ENCODE peak calls at places on chromosomes 3 and 15, in eight cellular contexts. One of them, this sample, is unnamed.

GRCh38 chr15:40782609-40783227 is 12.9 kb downstream of the C15orf62 start:
- DNase-seq in myocyte: no peak
- DNase-seq in dorsolateral prefrontal cortex: peak
- DNase-seq in DMS153: peak
- DNase-seq in fibroblast of lung: peak
- DNase-seq in AG04450: no peak
- DNase-seq in body of pancreas: peak
- DNase-seq in NCI-H1092: peak
- DNase-seq in this sample: no peak

GRCh38 chr3:16739416-16740091 is 134.3 kb upstream of the DAZL start:
- DNase-seq in myocyte: no peak
- DNase-seq in dorsolateral prefrontal cortex: no peak
- DNase-seq in DMS153: no peak
- DNase-seq in fibroblast of lung: peak
- DNase-seq in AG04450: no peak
- DNase-seq in body of pancreas: no peak
- DNase-seq in NCI-H1092: no peak
- DNase-seq in this sample: peak

GRCh38 chr3:175186511-175186910 is 327.4 kb downstream of the NAALADL2 start:
- DNase-seq in myocyte: no peak
- DNase-seq in dorsolateral prefrontal cortex: no peak
- DNase-seq in DMS153: no peak
- DNase-seq in fibroblast of lung: peak
- DNase-seq in AG04450: no peak
- DNase-seq in body of pancreas: no peak
- DNase-seq in NCI-H1092: no peak
- DNase-seq in this sample: no peak

GRCh38 chr3:14536055-14536815 is 3.9 kb downstream of the GRIP2 start:
- DNase-seq in myocyte: no peak
- DNase-seq in dorsolateral prefrontal cortex: no peak
- DNase-seq in DMS153: no peak
- DNase-seq in fibroblast of lung: no peak
- DNase-seq in AG04450: no peak
- DNase-seq in body of pancreas: no peak
- DNase-seq in NCI-H1092: no peak
- DNase-seq in this sample: no peak

GRCh38 chr3:184769771-184770170 is 42.2 kb upstream of the VPS8 start:
- DNase-seq in myocyte: no peak
- DNase-seq in dorsolateral prefrontal cortex: no peak
- DNase-seq in DMS153: no peak
- DNase-seq in fibroblast of lung: no peak
- DNase-seq in AG04450: no peak
- DNase-seq in body of pancreas: peak
- DNase-seq in NCI-H1092: no peak
- DNase-seq in this sample: no peak

GRCh38 chr3:170056710-170057454 is 19.1 kb downstream of the GPR160 start:
- DNase-seq in myocyte: no peak
- DNase-seq in dorsolateral prefrontal cortex: no peak
- DNase-seq in DMS153: no peak
- DNase-seq in fibroblast of lung: no peak
- DNase-seq in AG04450: no peak
- DNase-seq in body of pancreas: no peak
- DNase-seq in NCI-H1092: no peak
- DNase-seq in this sample: no peak

GRCh38 chr15:33022629-33023028 is 171.9 kb downstream of the FMN1 start:
- DNase-seq in myocyte: peak
- DNase-seq in dorsolateral prefrontal cortex: no peak
- DNase-seq in DMS153: peak
- DNase-seq in fibroblast of lung: peak
- DNase-seq in AG04450: no peak
- DNase-seq in body of pancreas: no peak
- DNase-seq in NCI-H1092: no peak
- DNase-seq in this sample: no peak

GRCh38 chr3:112056451-112056929 is 22.0 kb downstream of the TMPRSS7 start:
- DNase-seq in myocyte: no peak
- DNase-seq in dorsolateral prefrontal cortex: no peak
- DNase-seq in DMS153: no peak
- DNase-seq in fibroblast of lung: peak
- DNase-seq in AG04450: peak
- DNase-seq in body of pancreas: no peak
- DNase-seq in NCI-H1092: no peak
- DNase-seq in this sample: peak

GRCh38 chr3:55285156-55285555 is 201.9 kb downstream of the WNT5A start:
- DNase-seq in myocyte: no peak
- DNase-seq in dorsolateral prefrontal cortex: no peak
- DNase-seq in DMS153: no peak
- DNase-seq in fibroblast of lung: no peak
- DNase-seq in AG04450: no peak
- DNase-seq in body of pancreas: no peak
- DNase-seq in NCI-H1092: no peak
- DNase-seq in this sample: no peak

GRCh38 chr3:61420136-61420759 is 141.1 kb upstream of the PTPRG start:
- DNase-seq in myocyte: no peak
- DNase-seq in dorsolateral prefrontal cortex: no peak
- DNase-seq in DMS153: no peak
- DNase-seq in fibroblast of lung: no peak
- DNase-seq in AG04450: no peak
- DNase-seq in body of pancreas: no peak
- DNase-seq in NCI-H1092: no peak
- DNase-seq in this sample: no peak

GRCh38 chr3:139759470-139759869 is 81.7 kb upstream of the NMNAT3 start:
- DNase-seq in myocyte: no peak
- DNase-seq in dorsolateral prefrontal cortex: no peak
- DNase-seq in DMS153: no peak
- DNase-seq in fibroblast of lung: peak
- DNase-seq in AG04450: no peak
- DNase-seq in body of pancreas: no peak
- DNase-seq in NCI-H1092: no peak
- DNase-seq in this sample: no peak

GRCh38 chr15:70299931-70300858 is 202.5 kb upstream of the TLE3 start:
- DNase-seq in myocyte: no peak
- DNase-seq in dorsolateral prefrontal cortex: no peak
- DNase-seq in DMS153: peak
- DNase-seq in fibroblast of lung: no peak
- DNase-seq in AG04450: no peak
- DNase-seq in body of pancreas: no peak
- DNase-seq in NCI-H1092: no peak
- DNase-seq in this sample: no peak

GRCh38 chr3:100871307-100871706 is 121.9 kb downstream of the ABI3BP start:
- DNase-seq in myocyte: peak
- DNase-seq in dorsolateral prefrontal cortex: no peak
- DNase-seq in DMS153: no peak
- DNase-seq in fibroblast of lung: no peak
- DNase-seq in AG04450: no peak
- DNase-seq in body of pancreas: no peak
- DNase-seq in NCI-H1092: no peak
- DNase-seq in this sample: no peak

GRCh38 chr15:31352283-31352880 is 25.7 kb downstream of the KLF13 start:
- DNase-seq in myocyte: peak
- DNase-seq in dorsolateral prefrontal cortex: no peak
- DNase-seq in DMS153: no peak
- DNase-seq in fibroblast of lung: peak
- DNase-seq in AG04450: no peak
- DNase-seq in body of pancreas: peak
- DNase-seq in NCI-H1092: peak
- DNase-seq in this sample: no peak

GRCh38 chr15:37764733-37765191 is 169.7 kb upstream of the TMCO5A start:
- DNase-seq in myocyte: peak
- DNase-seq in dorsolateral prefrontal cortex: no peak
- DNase-seq in DMS153: no peak
- DNase-seq in fibroblast of lung: peak
- DNase-seq in AG04450: peak
- DNase-seq in body of pancreas: peak
- DNase-seq in NCI-H1092: peak
- DNase-seq in this sample: peak

GRCh38 chr3:69658514-69658913 is 80.8 kb upstream of the MITF start:
- DNase-seq in myocyte: no peak
- DNase-seq in dorsolateral prefrontal cortex: no peak
- DNase-seq in DMS153: no peak
- DNase-seq in fibroblast of lung: no peak
- DNase-seq in AG04450: no peak
- DNase-seq in body of pancreas: no peak
- DNase-seq in NCI-H1092: no peak
- DNase-seq in this sample: no peak

GRCh38 chr3:177553586-177553985 is 356.3 kb upstream of the TBL1XR1 start:
- DNase-seq in myocyte: no peak
- DNase-seq in dorsolateral prefrontal cortex: peak
- DNase-seq in DMS153: no peak
- DNase-seq in fibroblast of lung: no peak
- DNase-seq in AG04450: no peak
- DNase-seq in body of pancreas: no peak
- DNase-seq in NCI-H1092: peak
- DNase-seq in this sample: no peak

GRCh38 chr3:150699068-150699635 is 4.6 kb downstream of the ERICH6 start:
- DNase-seq in myocyte: peak
- DNase-seq in dorsolateral prefrontal cortex: no peak
- DNase-seq in DMS153: no peak
- DNase-seq in fibroblast of lung: peak
- DNase-seq in AG04450: no peak
- DNase-seq in body of pancreas: no peak
- DNase-seq in NCI-H1092: no peak
- DNase-seq in this sample: no peak

GRCh38 chr3:112134335-112135124 is 1.5 kb upstream of the GCSAM start:
- DNase-seq in myocyte: no peak
- DNase-seq in dorsolateral prefrontal cortex: no peak
- DNase-seq in DMS153: no peak
- DNase-seq in fibroblast of lung: peak
- DNase-seq in AG04450: no peak
- DNase-seq in body of pancreas: no peak
- DNase-seq in NCI-H1092: no peak
- DNase-seq in this sample: no peak

GRCh38 chr15:67843571-67844387 is 3.9 kb upstream of the RNU6-1 start:
- DNase-seq in myocyte: no peak
- DNase-seq in dorsolateral prefrontal cortex: no peak
- DNase-seq in DMS153: no peak
- DNase-seq in fibroblast of lung: peak
- DNase-seq in AG04450: no peak
- DNase-seq in body of pancreas: no peak
- DNase-seq in NCI-H1092: no peak
- DNase-seq in this sample: no peak

GRCh38 chr3:11212301-11212613 is 58.0 kb downstream of the HRH1 start:
- DNase-seq in myocyte: peak
- DNase-seq in dorsolateral prefrontal cortex: no peak
- DNase-seq in DMS153: no peak
- DNase-seq in fibroblast of lung: peak
- DNase-seq in AG04450: no peak
- DNase-seq in body of pancreas: no peak
- DNase-seq in NCI-H1092: no peak
- DNase-seq in this sample: no peak

GRCh38 chr15:65796610-65797012 is 4.5 kb upstream of the DENND4A start:
- DNase-seq in myocyte: peak
- DNase-seq in dorsolateral prefrontal cortex: no peak
- DNase-seq in DMS153: no peak
- DNase-seq in fibroblast of lung: peak
- DNase-seq in AG04450: no peak
- DNase-seq in body of pancreas: no peak
- DNase-seq in NCI-H1092: no peak
- DNase-seq in this sample: no peak

GRCh38 chr15:79365765-79366164 is 54.9 kb downstream of the TMED3 start:
- DNase-seq in myocyte: no peak
- DNase-seq in dorsolateral prefrontal cortex: no peak
- DNase-seq in DMS153: no peak
- DNase-seq in fibroblast of lung: no peak
- DNase-seq in AG04450: no peak
- DNase-seq in body of pancreas: no peak
- DNase-seq in NCI-H1092: no peak
- DNase-seq in this sample: no peak

GRCh38 chr15:44668925-44669324 is 5.5 kb upstream of the SPG11 start:
- DNase-seq in myocyte: no peak
- DNase-seq in dorsolateral prefrontal cortex: no peak
- DNase-seq in DMS153: no peak
- DNase-seq in fibroblast of lung: no peak
- DNase-seq in AG04450: no peak
- DNase-seq in body of pancreas: no peak
- DNase-seq in NCI-H1092: no peak
- DNase-seq in this sample: no peak

GRCh38 chr15:40838756-40839155 is 5.1 kb upstream of the SPINT1 start:
- DNase-seq in myocyte: no peak
- DNase-seq in dorsolateral prefrontal cortex: no peak
- DNase-seq in DMS153: no peak
- DNase-seq in fibroblast of lung: peak
- DNase-seq in AG04450: no peak
- DNase-seq in body of pancreas: no peak
- DNase-seq in NCI-H1092: no peak
- DNase-seq in this sample: no peak

This sample was measured in HS-5.